ENCODE peak calls at places on chromosomes 16 and 17, in eight cellular contexts. E is HFFc6, H is WTC11, A is neural crest cell, S is AG04449, J is GM13976, U is neural progenitor cell, Z is progenitor cell of endocrine pancreas. D is an unnamed sample.

GRCh38 chr16:89570342-89570923 is 5.1 kb upstream of the CPNE7 start:
- DNase-seq in E (no peak), H (no peak), A (no peak), S (no peak), J (no peak), U (no peak), Z (no peak), D (no peak)

GRCh38 chr17:17484451-17484899 is 7.7 kb downstream of the MED9 start:
- DNase-seq in E (no peak), H (no peak), A (no peak), S (no peak), J (no peak), U (no peak), Z (no peak), D (no peak)

GRCh38 chr17:59361916-59362810 is 30.7 kb downstream of the YPEL2 start:
- DNase-seq in E (peak; percentile 93), H (no peak), A (no peak), S (peak; percentile 91), J (peak; percentile 43), U (no peak), Z (no peak), D (peak; percentile 94)

GRCh38 chr16:21526923-21527807 is 72.2 kb upstream of the METTL9 start:
- DNase-seq in E (no peak), H (no peak), A (no peak), S (no peak), J (no peak), U (peak; percentile 24), Z (no peak), D (no peak)

GRCh38 chr16:56366945-56367344 is 58.4 kb downstream of the AMFR start:
- DNase-seq in E (no peak), H (no peak), A (no peak), S (no peak), J (no peak), U (no peak), Z (no peak), D (no peak)

GRCh38 chr17:45357364-45357997 is 40.7 kb upstream of the MAP3K14 start:
- DNase-seq in E (no peak), H (no peak), A (no peak), S (no peak), J (no peak), U (no peak), Z (no peak), D (no peak)

GRCh38 chr17:72258711-72259110 is 137.9 kb downstream of the SOX9 start:
- DNase-seq in E (no peak), H (no peak), A (no peak), S (no peak), J (no peak), U (no peak), Z (no peak), D (no peak)

GRCh38 chr17:59757043-59757824 is 49.8 kb downstream of the VMP1 start:
- DNase-seq in E (no peak), H (no peak), A (no peak), S (no peak), J (no peak), U (no peak), Z (no peak), D (peak; percentile 50)

GRCh38 chr16:66275795-66276428 is 90.6 kb upstream of the CDH5 start:
- DNase-seq in E (peak; percentile 76), H (peak; percentile 69), A (peak; percentile 46), S (no peak), J (peak; percentile 44), U (peak; percentile 70), Z (peak; percentile 41), D (peak; percentile 71)

GRCh38 chr17:2064980-2065785 is 10.3 kb downstream of the HIC1 start:
- DNase-seq in E (peak; percentile 72), H (peak; percentile 90), A (no peak), S (no peak), J (peak; percentile 83), U (peak; percentile 74), Z (no peak), D (peak; percentile 66)
- TF ChIP-seq CTCF in E (peak; percentile 82), H (peak; percentile 65), A (peak; percentile 43), S (peak; percentile 63), J (peak; percentile 67), U (peak; percentile 59), Z (peak; percentile 43), D (peak; percentile 56)

DNA sequence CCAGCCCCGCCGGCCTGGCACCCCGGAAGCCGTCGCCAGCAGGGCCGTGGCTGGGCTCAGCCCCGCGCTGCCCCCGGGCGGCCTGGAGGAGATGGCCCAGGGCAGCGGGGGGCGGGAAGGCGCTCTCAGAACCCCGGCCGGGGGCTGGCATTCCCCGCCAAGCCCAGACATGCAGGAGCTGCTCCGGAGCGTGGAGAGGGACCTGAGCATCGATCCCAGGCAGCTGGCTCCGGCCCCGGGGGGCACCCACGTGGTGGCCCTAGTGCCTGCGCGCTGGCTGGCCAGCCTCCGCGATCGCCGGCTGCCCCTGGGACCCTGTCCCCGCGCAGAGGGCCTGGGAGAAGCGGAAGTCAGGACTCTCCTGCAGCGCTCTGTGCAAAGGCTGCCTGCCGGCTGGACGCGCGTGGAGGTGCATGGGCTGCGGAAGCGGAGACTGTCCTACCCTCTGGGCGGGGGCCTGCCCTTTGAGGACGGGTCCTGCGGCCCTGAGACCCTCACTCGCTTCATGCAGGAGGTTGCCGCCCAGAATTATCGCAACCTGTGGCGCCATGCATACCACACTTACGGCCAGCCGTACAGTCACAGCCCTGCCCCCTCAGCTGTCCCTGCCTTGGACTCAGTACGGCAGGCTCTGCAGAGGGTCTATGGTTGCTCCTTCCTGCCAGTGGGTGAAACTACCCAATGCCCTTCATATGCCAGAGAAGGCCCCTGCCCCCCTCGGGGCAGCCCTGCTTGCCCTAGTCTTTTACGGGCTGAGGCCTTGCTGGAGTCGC is 551 bp downstream of the WDR81 start:
- DNase-seq in E (no peak), H (peak; percentile 36), A (peak; percentile 40), S (no peak), J (no peak), U (peak; percentile 64), Z (no peak), D (no peak)
- TF ChIP-seq CTCF in E (peak; percentile 34), H (no peak), A (no peak), S (no peak), J (no peak), U (no peak), Z (peak; percentile 14), D (no peak)

DNA sequence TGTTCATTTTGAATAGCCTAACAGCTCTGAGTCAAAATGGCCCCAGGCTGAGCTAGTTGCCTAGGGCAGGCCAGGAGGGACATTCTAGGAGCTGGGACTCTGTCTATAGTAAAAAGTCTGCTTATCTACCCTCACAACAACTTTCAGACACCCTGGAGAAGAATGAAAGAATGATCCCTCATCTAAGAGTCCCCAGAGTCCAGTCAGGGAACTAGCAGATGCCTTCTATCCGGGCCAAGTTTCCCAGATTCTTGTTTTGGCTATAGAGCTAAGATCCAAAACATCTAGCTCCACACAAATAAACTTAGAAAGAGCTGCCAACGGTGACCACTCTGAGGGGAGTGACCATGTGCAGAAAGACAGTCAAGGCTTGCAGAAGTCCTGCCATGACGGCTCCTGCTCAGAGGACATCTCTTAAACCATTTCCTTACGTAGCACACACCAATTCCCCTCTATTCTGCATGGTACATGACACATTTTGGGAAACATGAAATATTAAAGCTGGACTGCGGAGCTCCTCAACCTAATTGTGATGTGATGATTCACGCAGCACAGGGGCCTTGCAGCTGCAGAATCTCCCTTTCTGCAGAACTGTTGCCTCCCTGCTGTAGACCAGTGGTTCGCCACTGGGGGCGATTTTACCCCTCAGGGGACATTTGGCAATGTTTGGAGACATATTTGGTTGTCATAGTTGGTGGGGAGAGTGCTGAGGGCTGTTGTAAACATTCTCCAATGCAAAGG is 24.2 kb downstream of the FAM20A start:
- DNase-seq in E (peak; percentile 21), H (no peak), A (no peak), S (no peak), J (no peak), U (no peak), Z (no peak), D (peak; percentile 91)
- TF ChIP-seq CTCF in E (peak; percentile 22), H (no peak), A (no peak), S (no peak), J (no peak), U (peak; percentile 16), Z (no peak), D (peak; percentile 60)

DNA sequence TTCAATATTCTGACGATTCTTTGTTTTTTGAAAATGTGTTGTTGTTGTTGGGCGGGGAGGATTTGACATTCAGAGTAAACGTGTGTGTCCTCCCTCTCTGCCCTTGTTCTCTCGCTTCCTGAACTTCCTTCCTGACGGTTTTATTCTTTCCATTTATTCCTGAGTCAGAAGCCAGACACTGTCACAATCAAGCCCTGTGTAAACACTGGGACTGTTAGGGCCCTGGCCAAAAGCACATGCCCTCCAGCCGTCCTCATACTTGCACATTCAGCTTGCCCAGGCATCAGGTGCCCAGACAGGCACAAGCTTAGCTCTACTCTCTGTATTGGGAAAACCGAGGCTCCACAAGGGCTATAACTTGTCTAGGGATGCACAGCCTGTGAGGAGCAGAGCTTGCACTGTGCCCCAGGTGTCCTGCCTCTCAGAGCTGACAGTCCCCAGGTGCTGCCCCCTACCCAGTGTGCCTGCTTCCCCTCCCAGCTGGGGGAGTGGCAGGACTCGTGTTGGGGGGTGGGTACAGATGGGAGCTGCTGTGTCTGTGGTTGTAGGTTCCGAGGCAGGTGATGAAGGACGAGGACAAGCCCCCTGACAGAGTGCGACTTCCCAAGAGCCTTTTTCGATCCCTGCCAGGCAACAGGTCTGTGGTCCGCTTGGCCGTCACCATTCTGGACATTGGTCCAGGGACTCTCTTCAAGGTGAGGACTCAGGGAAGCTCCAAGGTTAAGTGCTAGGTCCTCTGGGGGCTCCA is 9.7 kb downstream of the ADGRG3 start:
- DNase-seq in E (no peak), H (no peak), A (no peak), S (no peak), J (no peak), U (no peak), Z (no peak), D (no peak)
- TF ChIP-seq CTCF in E (no peak), H (no peak), A (no peak), S (no peak), J (no peak), U (no peak), Z (no peak), D (no peak)

DNA sequence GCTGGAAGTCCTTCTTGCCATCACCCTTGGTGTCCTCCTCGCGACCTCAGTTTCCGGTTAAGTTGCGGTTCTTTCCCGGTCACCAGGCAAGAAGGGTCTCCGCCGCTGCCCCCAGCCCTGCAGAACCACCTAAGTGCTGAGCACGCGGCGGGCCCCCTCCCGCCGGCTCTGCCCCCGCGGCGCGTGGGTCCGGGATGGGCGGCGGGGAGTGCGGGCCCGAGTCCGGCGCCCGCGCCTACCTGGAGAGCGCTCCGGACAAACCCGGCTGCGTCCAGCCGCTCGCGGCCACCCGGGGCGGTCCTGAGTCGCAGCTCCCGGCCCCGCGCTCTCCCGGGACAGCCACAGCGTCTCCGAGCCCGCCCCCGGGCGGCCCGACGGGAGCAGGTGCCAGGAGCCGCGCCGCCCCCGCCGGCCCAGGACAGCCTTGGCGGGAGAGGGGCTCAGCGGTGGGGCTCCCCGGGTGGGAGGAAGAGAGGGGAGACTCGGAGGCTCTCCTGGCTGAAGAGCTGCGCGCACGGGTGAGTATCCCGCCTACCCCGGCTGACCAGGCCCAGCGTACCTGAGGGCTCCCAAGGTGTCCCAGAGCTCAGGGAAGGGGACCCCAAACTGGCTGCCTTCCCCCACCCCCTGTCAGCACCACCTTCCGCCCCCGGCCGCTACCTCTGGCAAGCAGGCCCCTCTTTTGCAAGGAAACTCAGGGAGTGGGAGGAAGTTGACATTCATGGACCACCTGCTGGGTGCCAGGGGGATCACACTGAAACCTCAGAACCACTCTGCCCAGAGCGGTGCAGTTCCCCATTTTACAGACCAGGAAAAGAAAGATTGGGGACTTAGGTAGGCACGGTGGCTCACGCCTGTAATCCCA is 22.2 kb upstream of the C17orf113 start:
- DNase-seq in E (no peak), H (peak; percentile 52), A (peak; percentile 24), S (no peak), J (no peak), U (peak; percentile 79), Z (peak; percentile 46), D (no peak)
- TF ChIP-seq CTCF in E (peak; percentile 22), H (no peak), A (peak; percentile 23), S (no peak), J (no peak), U (no peak), Z (peak; percentile 37), D (no peak)

GRCh38 chr17:28206292-28206691 is 112.7 kb upstream of the TMEM97 start:
- DNase-seq in E (no peak), H (no peak), A (no peak), S (no peak), J (no peak), U (no peak), Z (no peak), D (no peak)
- TF ChIP-seq CTCF in E (no peak), H (no peak), A (no peak), S (no peak), J (no peak), U (no peak), Z (no peak), D (no peak)